ENCODE peak calls at places on chromosome 16, in ten cellular contexts. O, B, R, U, W, F, E, K, P and Q are unnamed samples.

GRCh38 chr16:354971-355441 is 2.5 kb upstream of the AXIN1 start:
- DNase-seq in P (no peak), W (no peak), E (no peak), R (peak; percentile 42), B (no peak), O (no peak), F (no peak), K (no peak), U (no peak), Q (no peak)

GRCh38 chr16:49890876-49891275 is 35.0 kb upstream of the ZNF423 start:
- DNase-seq in B (no peak), R (no peak), F (no peak), U (no peak), W (peak; percentile 22), E (no peak), P (peak; percentile 59), O (no peak), K (peak; percentile 85), Q (no peak)

GRCh38 chr16:69057400-69058378 is 47.8 kb upstream of the HAS3 start:
- DNase-seq in F (no peak), P (no peak), O (no peak), B (peak; percentile 89), R (no peak), K (no peak), U (no peak), W (peak; percentile 86), E (peak; percentile 62), Q (no peak)

GRCh38 chr16:11004957-11005610 is 60.7 kb downstream of the CLEC16A start:
- DNase-seq in U (no peak), R (no peak), E (no peak), P (no peak), B (peak; percentile 75), W (no peak), O (no peak), F (no peak), K (no peak), Q (no peak)

GRCh38 chr16:48547530-48547929 is 62.5 kb downstream of the N4BP1 start:
- DNase-seq in R (no peak), W (no peak), P (no peak), F (no peak), O (no peak), B (no peak), E (no peak), U (no peak), K (no peak), Q (no peak)

GRCh38 chr16:14494396-14494795 is 135.7 kb downstream of the PARN start:
- DNase-seq in U (no peak), W (no peak), P (no peak), B (no peak), R (no peak), F (no peak), K (no peak), O (no peak), E (no peak), Q (no peak)

GRCh38 chr16:85566502-85567100 is 46.5 kb upstream of the GSE1 start:
- DNase-seq in W (no peak), R (no peak), P (no peak), F (no peak), U (no peak), E (no peak), B (no peak), O (no peak), K (peak; percentile 70), Q (no peak)

GRCh38 chr16:3413730-3414379 is 12.8 kb downstream of the ZNF174 start:
- DNase-seq in K (no peak), W (peak; percentile 9), U (no peak), R (no peak), E (no peak), F (no peak), P (no peak), B (no peak), O (no peak), Q (no peak)

GRCh38 chr16:49876716-49877129 is 20.8 kb upstream of the ZNF423 start:
- DNase-seq in R (no peak), P (peak; percentile 82), B (no peak), F (peak; percentile 59), K (peak; percentile 91), U (no peak), O (peak; percentile 72), E (peak; percentile 46), W (peak; percentile 71), Q (no peak)

GRCh38 chr16:83965444-83966152 is 2.4 kb upstream of the NECAB2 start:
- DNase-seq in W (no peak), P (no peak), B (no peak), K (no peak), U (no peak), R (no peak), O (no peak), F (no peak), E (no peak), Q (no peak)

GRCh38 chr16:49755291-49755611 is 100.7 kb downstream of the ZNF423 start:
- DNase-seq in E (peak; percentile 45), R (no peak), P (no peak), W (peak; percentile 72), U (no peak), B (no peak), K (no peak), O (peak; percentile 48), F (no peak), Q (no peak)

GRCh38 chr16:81885976-81886586 is 107.0 kb downstream of the PLCG2 start:
- DNase-seq in K (peak; percentile 62), R (no peak), P (peak; percentile 64), W (peak; percentile 47), B (no peak), F (no peak), O (no peak), E (no peak), U (no peak), Q (no peak)

GRCh38 chr16:25222959-25223358 is 6.2 kb downstream of the AQP8 start:
- DNase-seq in E (no peak), R (no peak), F (no peak), O (no peak), B (no peak), K (no peak), W (no peak), U (no peak), P (no peak), Q (no peak)

GRCh38 chr16:85685251-85685650 is 3.5 kb downstream of the GINS2 start:
- DNase-seq in P (no peak), E (no peak), K (no peak), B (no peak), W (no peak), O (no peak), U (no peak), F (no peak), R (no peak), Q (no peak)

GRCh38 chr16:12158428-12158827 is 181.9 kb downstream of the SNX29 start:
- DNase-seq in B (peak; percentile 83), E (no peak), W (peak; percentile 75), R (no peak), P (no peak), O (no peak), U (no peak), F (no peak), K (no peak), Q (no peak)

GRCh38 chr16:2532494-2533141 is 1.4 kb upstream of the CEMP1 start:
- DNase-seq in W (peak; percentile 61), O (peak; percentile 85), F (peak; percentile 93), R (peak; percentile 75), K (peak; percentile 88), P (peak; percentile 94), U (peak; percentile 85), B (peak; percentile 53), E (peak; percentile 84), Q (no peak)

GRCh38 chr16:12083625-12084024 is 107.1 kb downstream of the SNX29 start:
- DNase-seq in E (no peak), B (no peak), W (no peak), O (no peak), K (no peak), U (no peak), R (no peak), F (peak; percentile 10), P (peak; percentile 10), Q (no peak)

GRCh38 chr16:83143788-83144187 is 517.0 kb downstream of the CDH13 start:
- DNase-seq in O (no peak), U (no peak), W (peak; percentile 40), E (no peak), B (peak; percentile 80), K (no peak), R (no peak), F (no peak), P (no peak), Q (no peak)

GRCh38 chr16:72182976-72183375 is 11.0 kb upstream of the PMFBP1 start:
- DNase-seq in W (no peak), K (no peak), U (no peak), O (no peak), F (no peak), R (no peak), E (no peak), B (no peak), P (no peak), Q (no peak)

DNA sequence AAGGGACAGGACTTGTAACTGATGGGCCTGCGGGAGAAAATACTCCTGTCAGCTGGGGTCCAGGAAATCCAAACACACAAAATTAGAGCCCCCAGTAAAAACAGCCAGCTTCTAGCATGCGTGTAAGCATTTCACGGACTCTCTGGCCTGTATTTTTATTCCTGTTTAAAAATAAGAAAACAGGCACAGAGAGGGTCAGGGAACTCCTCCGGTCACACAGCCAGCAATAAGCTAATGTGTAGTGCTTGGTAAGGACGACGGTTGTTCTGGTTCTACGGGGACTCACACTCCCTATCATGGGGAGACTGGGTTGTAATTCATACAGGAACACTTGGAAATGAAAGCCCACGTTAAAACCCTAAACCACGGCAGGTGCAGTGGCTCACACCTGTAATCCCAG is 1.5 kb upstream of the TCF25 start:
- DNase-seq in F (no peak), K (no peak), U (no peak), B (no peak), R (no peak), E (no peak), O (no peak), W (no peak), P (no peak), Q (no peak)
- H3K27ac ChIP-seq in F (no peak overlapping the region), K (no peak overlapping the region), U (no peak overlapping the region), B (no peak overlapping the region), R (no peak overlapping the region), E (no peak overlapping the region), O (no peak overlapping the region), W (no peak overlapping the region), P (no peak overlapping the region), Q (no peak overlapping the region)

GRCh38 chr16:51302042-51302441 is 151.0 kb upstream of the SALL1 start:
- DNase-seq in O (no peak), K (no peak), F (no peak), P (no peak), W (no peak), R (no peak), U (no peak), B (no peak), E (no peak), Q (no peak)
- H3K27ac ChIP-seq in O (no peak overlapping the region), K (no peak overlapping the region), F (no peak overlapping the region), P (no peak overlapping the region), W (no peak overlapping the region), R (no peak overlapping the region), U (no peak overlapping the region), B (no peak overlapping the region), E (no peak overlapping the region), Q (no peak overlapping the region)

GRCh38 chr16:20765732-20766131 is 1.9 kb downstream of the ACSM3 start:
- DNase-seq in P (no peak), K (no peak), B (no peak), F (no peak), O (no peak), U (no peak), E (no peak), R (no peak), W (no peak), Q (no peak)
- H3K27ac ChIP-seq in P (no peak overlapping the region), K (no peak overlapping the region), B (no peak overlapping the region), F (no peak overlapping the region), O (no peak overlapping the region), U (no peak overlapping the region), E (no peak overlapping the region), R (peak overlapping the region; percentile 46), W (no peak overlapping the region), Q (no peak overlapping the region)

GRCh38 chr16:56370185-56370584 is 55.2 kb downstream of the AMFR start:
- DNase-seq in R (no peak), P (no peak), W (peak; percentile 40), E (no peak), K (no peak), U (no peak), O (no peak), F (no peak), B (no peak), Q (no peak)
- H3K27ac ChIP-seq in R (no peak overlapping the region), P (no peak overlapping the region), W (no peak overlapping the region), E (peak overlapping the region; percentile 23), K (no peak overlapping the region), U (no peak overlapping the region), O (no peak overlapping the region), F (peak overlapping the region; percentile 28), B (no peak overlapping the region), Q (no peak overlapping the region)